ENCODE peak calls at places on chromosomes 4 and X, in five cellular contexts. Q is substantia nigra; S is activated CD8-positive, alpha-beta memory T cell treated with anti-CD3 and anti-CD28 coated beads for 1 hour; V is stimulated activated CD4-positive, alpha-beta T cell treated with anti-CD3 and anti-CD28 coated beads, Interleukin-4, amount 100 ng/mL, for 1 hour; C is COLO829. Z is an unnamed sample.

GRCh38 chrX:55007633-55008032 is 7.5 kb downstream of the APEX2 start:
- DNase-seq in S (no peak), Q (no peak), C (no peak), V (no peak), Z (no peak)

GRCh38 chrX:152640039-152640818 is 2.5 kb downstream of the GABRQ start:
- DNase-seq in S (no peak), V (no peak), C (no peak), Q (no peak), Z (no peak)

GRCh38 chr4:121277194-121278105 is 103.4 kb downstream of the QRFPR start:
- DNase-seq in V (no peak), C (peak; percentile 34), Q (no peak), S (no peak), Z (no peak)

GRCh38 chr4:21768349-21769310 is 179.9 kb downstream of the KCNIP4 start:
- DNase-seq in V (no peak), Q (no peak), S (no peak), C (no peak), Z (no peak)

GRCh38 chr4:187732524-187732923 is 263.0 kb upstream of the ZFP42 start:
- DNase-seq in Q (no peak), V (no peak), S (no peak), C (no peak), Z (peak; percentile 19)

GRCh38 chrX:38212246-38212645 is 8.4 kb downstream of the SRPX start:
- DNase-seq in S (no peak), C (no peak), Q (no peak), V (no peak), Z (no peak)

GRCh38 chr4:40471923-40472322 is 136.8 kb downstream of the CHRNA9 start:
- DNase-seq in C (no peak), S (no peak), Q (no peak), V (no peak), Z (no peak)

GRCh38 chr4:6634746-6635145 is 5.7 kb upstream of the MRFAP1 start:
- DNase-seq in V (no peak), S (no peak), C (no peak), Q (no peak), Z (no peak)

GRCh38 chr4:26425953-26426352 is 64.3 kb downstream of the CCKAR start:
- DNase-seq in C (no peak), V (no peak), Q (no peak), S (no peak), Z (no peak)

GRCh38 chr4:99324978-99325377 is 3.8 kb upstream of the ADH1B start:
- DNase-seq in S (no peak), C (no peak), Q (no peak), V (no peak), Z (no peak)

GRCh38 chrX:10574663-10575062 is 45.7 kb downstream of the MID1 start:
- DNase-seq in S (no peak), C (no peak), V (no peak), Q (no peak), Z (no peak)

GRCh38 chr4:184745747-184746531 is 12.0 kb upstream of the CENPU start:
- DNase-seq in Q (peak; percentile 3), C (peak; percentile 90), S (peak; percentile 37), V (peak; percentile 71), Z (no peak)

GRCh38 chr4:75990129-75990528 is 616 bp downstream of the SDAD1 start:
- DNase-seq in Q (no peak), S (no peak), C (no peak), V (no peak), Z (no peak)

GRCh38 chrX:144259054-144259453 is 375.2 kb downstream of the UBE2NL start:
- DNase-seq in C (no peak), S (no peak), Q (no peak), V (no peak), Z (no peak)